ENCODE peak calls at places on chromosomes 12 and 14, in six cellular contexts. One of them, this sample, is unnamed.

GRCh38 chr12:123601602-123602489 is at the start of gene DDX55:
- DNase-seq in anterior cingulate cortex: no peak
- DNase-seq in occipital lobe: peak; percentile 82
- DNase-seq in cardiac muscle cell: peak; percentile 94
- DNase-seq in BJ: peak; percentile 9
- DNase-seq in T-cell: peak; percentile 83
- DNase-seq in this sample: peak; percentile 85

GRCh38 chr14:51651388-51652167 is at the start of gene FRMD6:
- DNase-seq in BJ: peak; percentile 38
- DNase-seq in T-cell: peak; percentile 73
- DNase-seq in anterior cingulate cortex: peak; percentile 55
- DNase-seq in occipital lobe: peak; percentile 83
- DNase-seq in cardiac muscle cell: peak; percentile 95
- DNase-seq in this sample: peak; percentile 77

GRCh38 chr14:54922598-54922997 is 20.0 kb upstream of the GCH1 start:
- DNase-seq in T-cell: no peak
- DNase-seq in cardiac muscle cell: no peak
- DNase-seq in occipital lobe: no peak
- DNase-seq in anterior cingulate cortex: no peak
- DNase-seq in BJ: no peak
- DNase-seq in this sample: no peak

GRCh38 chr12:54379401-54380201 is 4.9 kb downstream of the ZNF385A start:
- DNase-seq in anterior cingulate cortex: no peak
- DNase-seq in cardiac muscle cell: peak; percentile 94
- DNase-seq in occipital lobe: peak; percentile 81
- DNase-seq in T-cell: peak; percentile 92
- DNase-seq in BJ: no peak
- DNase-seq in this sample: peak; percentile 89

GRCh38 chr12:92432724-92433281 is 270.0 kb upstream of the PLEKHG7 start:
- DNase-seq in occipital lobe: no peak
- DNase-seq in BJ: no peak
- DNase-seq in cardiac muscle cell: no peak
- DNase-seq in anterior cingulate cortex: no peak
- DNase-seq in T-cell: no peak
- DNase-seq in this sample: no peak

GRCh38 chr14:105087963-105088811 is 23.0 kb upstream of the GPR132 start:
- DNase-seq in BJ: peak; percentile 39
- DNase-seq in anterior cingulate cortex: no peak
- DNase-seq in T-cell: no peak
- DNase-seq in occipital lobe: no peak
- DNase-seq in cardiac muscle cell: peak; percentile 83
- DNase-seq in this sample: no peak

GRCh38 chr14:80152763-80153162 is 58.5 kb downstream of the DIO2 start:
- DNase-seq in cardiac muscle cell: no peak
- DNase-seq in occipital lobe: no peak
- DNase-seq in BJ: no peak
- DNase-seq in T-cell: no peak
- DNase-seq in anterior cingulate cortex: no peak
- DNase-seq in this sample: no peak

GRCh38 chr14:34065690-34066391 is 115.0 kb upstream of the EGLN3 start:
- DNase-seq in T-cell: no peak
- DNase-seq in occipital lobe: no peak
- DNase-seq in cardiac muscle cell: no peak
- DNase-seq in anterior cingulate cortex: no peak
- DNase-seq in BJ: no peak
- DNase-seq in this sample: no peak

GRCh38 chr12:54579696-54580333 is 8.6 kb downstream of the PPP1R1A start:
- DNase-seq in T-cell: peak; percentile 82
- DNase-seq in BJ: no peak
- DNase-seq in occipital lobe: peak; percentile 71
- DNase-seq in anterior cingulate cortex: no peak
- DNase-seq in cardiac muscle cell: peak; percentile 85
- DNase-seq in this sample: peak; percentile 86

GRCh38 chr12:132075026-132075713 is 68.9 kb downstream of the DDX51 start:
- DNase-seq in cardiac muscle cell: no peak
- DNase-seq in anterior cingulate cortex: no peak
- DNase-seq in occipital lobe: no peak
- DNase-seq in T-cell: no peak
- DNase-seq in BJ: no peak
- DNase-seq in this sample: no peak

GRCh38 chr12:22042981-22043669 is 2.9 kb upstream of the CMAS start:
- DNase-seq in cardiac muscle cell: no peak
- DNase-seq in T-cell: no peak
- DNase-seq in anterior cingulate cortex: no peak
- DNase-seq in occipital lobe: no peak
- DNase-seq in BJ: no peak
- DNase-seq in this sample: no peak

GRCh38 chr12:89919241-89919906 is 210.7 kb upstream of the ATP2B1 start:
- DNase-seq in BJ: no peak
- DNase-seq in cardiac muscle cell: no peak
- DNase-seq in occipital lobe: no peak
- DNase-seq in T-cell: no peak
- DNase-seq in anterior cingulate cortex: no peak
- DNase-seq in this sample: no peak

GRCh38 chr12:107448198-107448597 is 237.4 kb upstream of the PWP1 start:
- DNase-seq in cardiac muscle cell: no peak
- DNase-seq in anterior cingulate cortex: no peak
- DNase-seq in T-cell: no peak
- DNase-seq in BJ: no peak
- DNase-seq in occipital lobe: no peak
- DNase-seq in this sample: no peak

GRCh38 chr14:57865450-57866198 is at the start of gene SLC35F4:
- DNase-seq in occipital lobe: no peak
- DNase-seq in T-cell: no peak
- DNase-seq in cardiac muscle cell: peak; percentile 88
- DNase-seq in BJ: no peak
- DNase-seq in anterior cingulate cortex: no peak
- DNase-seq in this sample: no peak

GRCh38 chr12:108753969-108754368 is 22.7 kb upstream of the CORO1C start:
- DNase-seq in T-cell: no peak
- DNase-seq in cardiac muscle cell: no peak
- DNase-seq in BJ: no peak
- DNase-seq in anterior cingulate cortex: no peak
- DNase-seq in occipital lobe: no peak
- DNase-seq in this sample: no peak

GRCh38 chr12:66066071-66066928 is 64.2 kb downstream of the LLPH start:
- DNase-seq in BJ: no peak
- DNase-seq in occipital lobe: no peak
- DNase-seq in T-cell: no peak
- DNase-seq in anterior cingulate cortex: no peak
- DNase-seq in cardiac muscle cell: peak; percentile 5
- DNase-seq in this sample: no peak

GRCh38 chr14:90695997-90696681 is 120.1 kb downstream of the TTC7B start:
- DNase-seq in cardiac muscle cell: no peak
- DNase-seq in occipital lobe: no peak
- DNase-seq in anterior cingulate cortex: no peak
- DNase-seq in T-cell: no peak
- DNase-seq in BJ: no peak
- DNase-seq in this sample: no peak